ENCODE peak calls at places on chromosomes 16 and 17, in eight cellular contexts. One of them, this sample, is unnamed.

GRCh38 chr16:6880263-6880662 is 452.4 kb upstream of the RBFOX1 start:
- DNase-seq in AG20443: no peak
- DNase-seq in NCI-H146: no peak
- DNase-seq in COR-L47: no peak
- DNase-seq in hepatic stellate cell: no peak
- DNase-seq in fibroblast of the aortic adventitia: no peak
- DNase-seq in stimulated activated CD8-positive, alpha-beta memory T cell treated with anti-CD3 and anti-CD28 coated beads, Interleukin-12 subunit alpha, Interleukin-12 subunit beta, amount 100 ng/mL, for 4 hours: no peak
- DNase-seq in NAMALWA: no peak
- DNase-seq in this sample: no peak

GRCh38 chr17:80455784-80456183 is 20.6 kb downstream of the NPTX1 start:
- DNase-seq in AG20443: no peak
- DNase-seq in NAMALWA: no peak
- DNase-seq in COR-L47: no peak
- DNase-seq in fibroblast of the aortic adventitia: no peak
- DNase-seq in stimulated activated CD8-positive, alpha-beta memory T cell treated with anti-CD3 and anti-CD28 coated beads, Interleukin-12 subunit alpha, Interleukin-12 subunit beta, amount 100 ng/mL, for 4 hours: no peak
- DNase-seq in NCI-H146: no peak
- DNase-seq in hepatic stellate cell: no peak
- DNase-seq in this sample: no peak

GRCh38 chr17:80712089-80712488 is 167.5 kb downstream of the RPTOR start:
- DNase-seq in AG20443: no peak
- DNase-seq in COR-L47: no peak
- DNase-seq in NCI-H146: no peak
- DNase-seq in fibroblast of the aortic adventitia: no peak
- DNase-seq in hepatic stellate cell: no peak
- DNase-seq in stimulated activated CD8-positive, alpha-beta memory T cell treated with anti-CD3 and anti-CD28 coated beads, Interleukin-12 subunit alpha, Interleukin-12 subunit beta, amount 100 ng/mL, for 4 hours: no peak
- DNase-seq in NAMALWA: no peak
- DNase-seq in this sample: no peak

GRCh38 chr17:52376137-52376536 is 217.6 kb upstream of the CA10 start:
- DNase-seq in hepatic stellate cell: no peak
- DNase-seq in NCI-H146: no peak
- DNase-seq in COR-L47: no peak
- DNase-seq in AG20443: no peak
- DNase-seq in fibroblast of the aortic adventitia: no peak
- DNase-seq in NAMALWA: no peak
- DNase-seq in stimulated activated CD8-positive, alpha-beta memory T cell treated with anti-CD3 and anti-CD28 coated beads, Interleukin-12 subunit alpha, Interleukin-12 subunit beta, amount 100 ng/mL, for 4 hours: no peak
- DNase-seq in this sample: no peak

GRCh38 chr17:77352441-77352840 is 211.7 kb downstream of the SEC14L1 start:
- DNase-seq in fibroblast of the aortic adventitia: no peak
- DNase-seq in NAMALWA: no peak
- DNase-seq in AG20443: no peak
- DNase-seq in NCI-H146: no peak
- DNase-seq in COR-L47: no peak
- DNase-seq in hepatic stellate cell: no peak
- DNase-seq in stimulated activated CD8-positive, alpha-beta memory T cell treated with anti-CD3 and anti-CD28 coated beads, Interleukin-12 subunit alpha, Interleukin-12 subunit beta, amount 100 ng/mL, for 4 hours: no peak
- DNase-seq in this sample: no peak

GRCh38 chr17:3036800-3037199 is 26.6 kb downstream of the OR1D5 start:
- DNase-seq in COR-L47: no peak
- DNase-seq in hepatic stellate cell: no peak
- DNase-seq in NAMALWA: no peak
- DNase-seq in NCI-H146: no peak
- DNase-seq in AG20443: no peak
- DNase-seq in stimulated activated CD8-positive, alpha-beta memory T cell treated with anti-CD3 and anti-CD28 coated beads, Interleukin-12 subunit alpha, Interleukin-12 subunit beta, amount 100 ng/mL, for 4 hours: no peak
- DNase-seq in fibroblast of the aortic adventitia: no peak
- DNase-seq in this sample: no peak

GRCh38 chr16:83624436-83625120 is 183.2 kb upstream of the HSBP1 start:
- DNase-seq in NAMALWA: no peak
- DNase-seq in fibroblast of the aortic adventitia: no peak
- DNase-seq in stimulated activated CD8-positive, alpha-beta memory T cell treated with anti-CD3 and anti-CD28 coated beads, Interleukin-12 subunit alpha, Interleukin-12 subunit beta, amount 100 ng/mL, for 4 hours: no peak
- DNase-seq in COR-L47: no peak
- DNase-seq in AG20443: no peak
- DNase-seq in NCI-H146: no peak
- DNase-seq in hepatic stellate cell: no peak
- DNase-seq in this sample: no peak

GRCh38 chr16:49856741-49857330 is 924 bp upstream of the ZNF423 start:
- DNase-seq in hepatic stellate cell: peak; percentile 92
- DNase-seq in NCI-H146: peak; percentile 73
- DNase-seq in AG20443: peak; percentile 87
- DNase-seq in NAMALWA: no peak
- DNase-seq in fibroblast of the aortic adventitia: peak; percentile 75
- DNase-seq in COR-L47: peak; percentile 73
- DNase-seq in stimulated activated CD8-positive, alpha-beta memory T cell treated with anti-CD3 and anti-CD28 coated beads, Interleukin-12 subunit alpha, Interleukin-12 subunit beta, amount 100 ng/mL, for 4 hours: no peak
- DNase-seq in this sample: no peak

GRCh38 chr17:40436631-40437030 is 6.6 kb upstream of the IGFBP4 start:
- DNase-seq in COR-L47: no peak
- DNase-seq in hepatic stellate cell: no peak
- DNase-seq in NCI-H146: no peak
- DNase-seq in NAMALWA: no peak
- DNase-seq in AG20443: no peak
- DNase-seq in fibroblast of the aortic adventitia: no peak
- DNase-seq in stimulated activated CD8-positive, alpha-beta memory T cell treated with anti-CD3 and anti-CD28 coated beads, Interleukin-12 subunit alpha, Interleukin-12 subunit beta, amount 100 ng/mL, for 4 hours: no peak
- DNase-seq in this sample: no peak

GRCh38 chr16:71851726-71852125 is 6.0 kb downstream of the ATXN1L start:
- DNase-seq in stimulated activated CD8-positive, alpha-beta memory T cell treated with anti-CD3 and anti-CD28 coated beads, Interleukin-12 subunit alpha, Interleukin-12 subunit beta, amount 100 ng/mL, for 4 hours: no peak
- DNase-seq in AG20443: no peak
- DNase-seq in NCI-H146: no peak
- DNase-seq in NAMALWA: no peak
- DNase-seq in hepatic stellate cell: no peak
- DNase-seq in COR-L47: no peak
- DNase-seq in fibroblast of the aortic adventitia: no peak
- DNase-seq in this sample: peak; percentile 5

GRCh38 chr17:29143894-29144293 is 36.3 kb downstream of the MYO18A start:
- DNase-seq in NAMALWA: peak; percentile 80
- DNase-seq in fibroblast of the aortic adventitia: peak; percentile 32
- DNase-seq in AG20443: no peak
- DNase-seq in stimulated activated CD8-positive, alpha-beta memory T cell treated with anti-CD3 and anti-CD28 coated beads, Interleukin-12 subunit alpha, Interleukin-12 subunit beta, amount 100 ng/mL, for 4 hours: no peak
- DNase-seq in NCI-H146: peak; percentile 23
- DNase-seq in COR-L47: peak; percentile 15
- DNase-seq in hepatic stellate cell: no peak
- DNase-seq in this sample: no peak

GRCh38 chr17:64378890-64379354 is 11.7 kb downstream of the PECAM1 start:
- DNase-seq in NAMALWA: no peak
- DNase-seq in COR-L47: peak; percentile 4
- DNase-seq in fibroblast of the aortic adventitia: no peak
- DNase-seq in stimulated activated CD8-positive, alpha-beta memory T cell treated with anti-CD3 and anti-CD28 coated beads, Interleukin-12 subunit alpha, Interleukin-12 subunit beta, amount 100 ng/mL, for 4 hours: no peak
- DNase-seq in hepatic stellate cell: no peak
- DNase-seq in AG20443: no peak
- DNase-seq in NCI-H146: no peak
- DNase-seq in this sample: no peak